ENCODE peak calls at places on chromosomes 11 and 22, in six cellular contexts. K is adipocyte; G is kidney; N is activated gamma-delta T cell treated with anti-CD3 and anti-CD28 coated beads, Interleukin-2, amount 50 U/mL, for 16 hours; F is activated CD4-positive, CD25-positive, alpha-beta regulatory T cell; C is stimulated activated CD4-positive, alpha-beta T cell treated with anti-CD3 and anti-CD28 coated beads, Interleukin-2, amount 100 ng/mL, for 48 hours. H is an unnamed sample.

GRCh38 chr11:12537778-12538401 is 136.3 kb upstream of the TEAD1 start:
- DNase-seq in K (no peak), G (no peak), N (no peak), F (no peak), C (no peak), H (no peak)

GRCh38 chr22:37498289-37498909 is 12.2 kb upstream of the MFNG start:
- DNase-seq in K (no peak), G (no peak), N (peak; percentile 52), F (peak; percentile 41), C (peak; percentile 69), H (no peak)

GRCh38 chr11:25562417-25562816 is 769.5 kb upstream of the ANO3 start:
- DNase-seq in K (peak; percentile 54), G (no peak), N (no peak), F (no peak), C (no peak), H (no peak)

GRCh38 chr11:22460181-22460580 is 122.0 kb downstream of the SLC17A6 start:
- DNase-seq in K (no peak), G (no peak), N (no peak), F (no peak), C (no peak), H (no peak)

GRCh38 chr11:104142701-104143100 is 21.2 kb downstream of the PDGFD start:
- DNase-seq in K (no peak), G (no peak), N (no peak), F (no peak), C (no peak), H (no peak)

GRCh38 chr11:102453286-102453797 is 777 bp upstream of the TMEM123 start:
- DNase-seq in K (no peak), G (no peak), N (no peak), F (no peak), C (no peak), H (no peak)

GRCh38 chr11:44333271-44334218 is 23.6 kb upstream of the ALX4 start:
- DNase-seq in K (no peak), G (no peak), N (no peak), F (no peak), C (no peak), H (no peak)

GRCh38 chr22:19820880-19821522 is 33.7 kb downstream of the GNB1L start:
- DNase-seq in K (no peak), G (no peak), N (no peak), F (no peak), C (no peak), H (no peak)

GRCh38 chr22:19787849-19788141 is 27.2 kb downstream of the TBX1 start:
- DNase-seq in K (no peak), G (peak; percentile 50), N (no peak), F (no peak), C (no peak), H (no peak)

GRCh38 chr11:96151501-96151900 is 191.5 kb downstream of the MAML2 start:
- DNase-seq in K (no peak), G (no peak), N (no peak), F (no peak), C (no peak), H (no peak)

GRCh38 chr11:110366234-110366633 is 63.5 kb upstream of the FDX1 start:
- DNase-seq in K (peak; percentile 57), G (peak; percentile 70), N (no peak), F (no peak), C (no peak), H (no peak)

GRCh38 chr11:129061466-129062194 is 119.0 kb upstream of the TP53AIP1 start:
- DNase-seq in K (peak; percentile 14), G (no peak), N (no peak), F (no peak), C (no peak), H (peak; percentile 78)

GRCh38 chr11:71252434-71252781 is at the start of gene SHANK2:
- DNase-seq in K (no peak), G (no peak), N (no peak), F (no peak), C (no peak), H (no peak)

GRCh38 chr22:30882974-30883533 is 85.5 kb downstream of the MORC2 start:
- DNase-seq in K (no peak), G (peak; percentile 45), N (no peak), F (no peak), C (no peak), H (no peak)

GRCh38 chr11:32312865-32313403 is 122.4 kb downstream of the WT1 start:
- DNase-seq in K (peak; percentile 46), G (no peak), N (no peak), F (no peak), C (peak; percentile 31), H (peak; percentile 84)

GRCh38 chr11:112968988-112969714 is 7.9 kb downstream of the NCAM1 start:
- DNase-seq in K (no peak), G (no peak), N (no peak), F (no peak), C (no peak), H (no peak)

GRCh38 chr11:122105009-122105828 is 10.8 kb downstream of the BLID start:
- DNase-seq in K (no peak), G (no peak), N (no peak), F (no peak), C (no peak), H (no peak)

GRCh38 chr22:31344369-31345330 is 1.5 kb downstream of the PATZ1 start:
- DNase-seq in K (peak; percentile 47), G (peak; percentile 84), N (peak; percentile 12), F (no peak), C (peak; percentile 26), H (no peak)

GRCh38 chr22:48099251-48099650 is 1336.8 kb downstream of the TBC1D22A start:
- DNase-seq in K (no peak), G (no peak), N (no peak), F (no peak), C (no peak), H (no peak)

GRCh38 chr22:28268176-28268575 is 349.1 kb upstream of the PITPNB start:
- DNase-seq in K (peak; percentile 30), G (no peak), N (no peak), F (no peak), C (no peak), H (no peak)

GRCh38 chr22:50177537-50178470 is 7.3 kb downstream of the PANX2 start:
- DNase-seq in K (no peak), G (peak; percentile 78), N (no peak), F (no peak), C (no peak), H (no peak)

GRCh38 chr11:18728658-18729057 is 2.7 kb upstream of the IGSF22 start:
- DNase-seq in K (no peak), G (no peak), N (no peak), F (no peak), C (no peak), H (no peak)

GRCh38 chr11:34315006-34315793 is 42.6 kb downstream of the ABTB2 start:
- DNase-seq in K (no peak), G (no peak), N (no peak), F (no peak), C (no peak), H (no peak)

H was measured in Panc1.